ENCODE peak calls at places on chromosomes 2 and 18, in ten cellular contexts. B is EH; T is T-helper 17 cell; K is stimulated activated effector memory CD8-positive, alpha-beta T cell treated with anti-CD3 and anti-CD28 coated beads, Interleukin-12 subunit alpha, Interleukin-12 subunit beta, amount 100 ng/mL, for 72 hours; A is tibial artery; W is KG1; P is HuH-7.5; X is DMS153; I is T-cell; Z is foreskin fibroblast. C is an unnamed sample.

GRCh38 chr2:63981702-63982103 is 37.5 kb downstream of the VPS54 start:
- DNase-seq in X (no peak), P (no peak), Z (no peak), K (no peak), W (no peak), A (no peak), B (no peak), T (no peak), I (no peak), C (no peak)

GRCh38 chr2:53438056-53438455 is 329.5 kb upstream of the CHAC2 start:
- DNase-seq in B (no peak), Z (no peak), T (no peak), K (no peak), X (no peak), W (no peak), I (no peak), P (no peak), A (no peak), C (no peak)

GRCh38 chr2:60488291-60488690 is 65.2 kb downstream of the BCL11A start:
- DNase-seq in T (no peak), I (no peak), Z (no peak), B (no peak), P (no peak), W (no peak), A (no peak), K (no peak), X (no peak), C (no peak)

GRCh38 chr18:63317982-63318881 is 1.3 kb downstream of the BCL2 start:
- DNase-seq in A (peak), Z (no peak), W (peak), K (peak), X (peak), I (peak), B (no peak), T (peak), P (no peak), C (peak)

GRCh38 chr18:71398530-71398929 is 1109.7 kb downstream of the SOCS6 start:
- DNase-seq in I (no peak), A (no peak), W (no peak), Z (no peak), P (no peak), B (no peak), T (no peak), X (peak), K (no peak), C (no peak)

GRCh38 chr2:215137329-215137686 is 1.1 kb downstream of the ABCA12 start:
- DNase-seq in P (no peak), K (no peak), T (no peak), X (no peak), A (no peak), Z (no peak), W (no peak), B (no peak), I (no peak), C (no peak)

GRCh38 chr2:42838133-42838532 is 45.8 kb upstream of the HAAO start:
- DNase-seq in Z (no peak), X (no peak), W (no peak), A (peak), B (no peak), I (no peak), P (no peak), T (no peak), K (no peak), C (no peak)

GRCh38 chr18:23069481-23069880 is 65.8 kb upstream of the CABLES1 start:
- DNase-seq in Z (no peak), W (no peak), A (no peak), B (no peak), K (no peak), X (no peak), P (no peak), T (no peak), I (peak), C (no peak)

GRCh38 chr2:10331033-10331701 is 28.5 kb downstream of the HPCAL1 start:
- DNase-seq in X (peak), I (peak), Z (no peak), T (peak), B (no peak), W (peak), K (peak), A (peak), P (no peak), C (peak)

GRCh38 chr2:61536086-61536722 is 2.0 kb downstream of the XPO1 start:
- DNase-seq in Z (no peak), K (peak), W (peak), I (no peak), P (no peak), T (no peak), A (no peak), B (peak), X (peak), C (no peak)

GRCh38 chr2:120577896-120578295 is 157.8 kb upstream of the GLI2 start:
- DNase-seq in P (no peak), T (no peak), I (no peak), Z (no peak), B (no peak), W (no peak), X (no peak), A (no peak), K (no peak), C (no peak)

GRCh38 chr2:241835605-241836004 is 23.1 kb downstream of the PDCD1 start:
- DNase-seq in X (no peak), W (no peak), Z (no peak), I (no peak), A (no peak), K (peak), P (no peak), T (no peak), B (no peak), C (no peak)

GRCh38 chr2:37005118-37005868 is 39.0 kb upstream of the STRN start:
- DNase-seq in I (no peak), K (no peak), T (no peak), B (peak), A (no peak), W (no peak), Z (no peak), X (peak), P (no peak), C (no peak)

GRCh38 chr2:110725859-110726258 is 6.5 kb upstream of the ACOXL start:
- DNase-seq in K (no peak), W (no peak), Z (no peak), A (no peak), P (no peak), I (no peak), B (no peak), X (no peak), T (no peak), C (no peak)

GRCh38 chr2:39093208-39093898 is 27.5 kb downstream of the SOS1 start:
- DNase-seq in X (no peak), P (no peak), W (no peak), K (no peak), I (no peak), T (no peak), Z (no peak), B (no peak), A (no peak), C (no peak)

GRCh38 chr18:49813071-49813320 is 337 bp downstream of the ACAA2 start:
- DNase-seq in B (peak), K (no peak), W (no peak), P (peak), A (peak), X (no peak), I (no peak), T (no peak), Z (no peak), C (no peak)

GRCh38 chr2:172704072-172704936 is 31.3 kb upstream of the RAPGEF4 start:
- DNase-seq in X (no peak), A (no peak), B (peak), W (no peak), K (no peak), Z (no peak), T (no peak), I (no peak), P (peak), C (no peak)

GRCh38 chr18:48216639-48217280 is 192.4 kb downstream of the ZBTB7C start:
- DNase-seq in T (no peak), A (no peak), Z (no peak), K (peak), W (no peak), X (peak), P (no peak), I (no peak), B (no peak), C (no peak)

GRCh38 chr2:136116111-136116812 is 1.7 kb downstream of the CXCR4 start:
- DNase-seq in P (no peak), T (peak), X (no peak), B (no peak), W (no peak), Z (no peak), K (peak), I (peak), A (peak), C (peak)

GRCh38 chr2:155218945-155219344 is 520.5 kb downstream of the KCNJ3 start:
- DNase-seq in I (no peak), X (no peak), W (no peak), K (no peak), A (no peak), T (no peak), P (no peak), Z (no peak), B (no peak), C (no peak)

GRCh38 chr2:39881948-39882347 is 102.9 kb upstream of the THUMPD2 start:
- DNase-seq in T (no peak), W (no peak), P (no peak), K (no peak), I (no peak), B (no peak), Z (no peak), A (no peak), X (no peak), C (no peak)

GRCh38 chr18:35005963-35006577 is 35.1 kb upstream of the MAPRE2 start:
- DNase-seq in T (no peak), I (no peak), X (peak), P (peak), A (no peak), K (no peak), W (peak), B (peak), Z (peak), C (no peak)

GRCh38 chr18:32470136-32470712 is 458 bp downstream of the GAREM1 start:
- DNase-seq in P (no peak), A (peak), W (no peak), X (no peak), I (no peak), Z (peak), B (peak), K (no peak), T (no peak), C (no peak)

GRCh38 chr18:26454616-26455015 is 93.7 kb downstream of the KCTD1 start:
- DNase-seq in K (no peak), I (no peak), T (no peak), Z (no peak), A (no peak), B (no peak), P (no peak), X (no peak), W (no peak), C (no peak)

GRCh38 chr2:133458280-133458679 is 110.0 kb downstream of the NCKAP5 start:
- DNase-seq in K (no peak), W (no peak), Z (peak), A (no peak), P (no peak), B (peak), T (no peak), X (no peak), I (no peak), C (no peak)

GRCh38 chr18:65380986-65381385 is 369.8 kb upstream of the CDH7 start:
- DNase-seq in B (no peak), X (no peak), T (no peak), Z (no peak), K (no peak), P (no peak), A (no peak), W (no peak), I (no peak), C (no peak)

GRCh38 chr2:237885931-237886701 is 26.7 kb downstream of the RAMP1 start:
- DNase-seq in W (no peak), T (no peak), A (peak), I (no peak), Z (no peak), B (no peak), P (no peak), X (no peak), K (no peak), C (no peak)

GRCh38 chr2:225660262-225661091 is 261.0 kb downstream of the NYAP2 start:
- DNase-seq in B (peak), T (peak), P (peak), I (peak), A (peak), K (peak), X (peak), W (peak), Z (peak), C (peak)

GRCh38 chr18:46152436-46152807 is 48.2 kb downstream of the HAUS1 start:
- DNase-seq in X (peak), T (no peak), Z (peak), K (no peak), I (no peak), W (no peak), B (peak), A (no peak), P (no peak), C (no peak)

GRCh38 chr2:31384771-31385276 is 29.7 kb downstream of the XDH start:
- DNase-seq in W (no peak), K (no peak), P (no peak), B (peak), X (no peak), A (no peak), Z (peak), I (no peak), T (no peak), C (no peak)

GRCh38 chr2:50922506-50922905 is 109.4 kb downstream of the NRXN1 start:
- DNase-seq in W (no peak), A (no peak), P (no peak), I (no peak), B (no peak), Z (no peak), K (no peak), T (no peak), X (no peak), C (no peak)

GRCh38 chr2:230184727-230185578 is 34.8 kb downstream of the SP110 start:
- DNase-seq in X (peak), Z (no peak), A (no peak), W (no peak), P (no peak), T (no peak), K (no peak), I (no peak), B (peak), C (no peak)

GRCh38 chr2:42048318-42049251 is 764 bp downstream of the PKDCC start:
- DNase-seq in T (no peak), I (no peak), A (no peak), K (no peak), Z (peak), P (no peak), X (no peak), B (peak), W (no peak), C (no peak)

C was measured in effector memory CD4-positive, alpha-beta T cell.